ENCODE peak calls at places on chromosome 4, in seven cellular contexts. P, Z, H, E, W, N and R are unnamed samples. For H3K4me1, the result is how much of the 10 kb centered on the place peaks cover.

GRCh38 chr4:54440394-54441223 is 211.5 kb downstream of the PDGFRA start:
- DNase-seq in P (no peak), W (peak), N (no peak), Z (no peak), H (no peak), E (no peak), R (no peak)

GRCh38 chr4:141220271-141220654 is 432 bp upstream of the ZNF330 start:
- DNase-seq in Z (no peak), W (peak), E (no peak), H (no peak), N (no peak), P (no peak), R (no peak)

GRCh38 chr4:145452447-145453162 is 29.0 kb upstream of the SMAD1 start:
- DNase-seq in Z (no peak), P (no peak), H (no peak), E (peak), N (no peak), W (peak), R (no peak)

GRCh38 chr4:42702895-42703294 is 46.0 kb upstream of the ATP8A1 start:
- DNase-seq in N (no peak), P (no peak), E (no peak), Z (no peak), H (no peak), W (no peak), R (no peak)

GRCh38 chr4:6242271-6243029 is 27.2 kb upstream of the WFS1 start:
- DNase-seq in N (no peak), P (no peak), Z (peak), W (no peak), H (no peak), E (no peak), R (peak)

GRCh38 chr4:15836362-15836761 is 58.2 kb downstream of the CD38 start:
- DNase-seq in H (no peak), N (no peak), P (no peak), W (no peak), Z (no peak), E (no peak), R (no peak)

GRCh38 chr4:145887241-145887964 is 51.2 kb downstream of the ZNF827 start:
- DNase-seq in W (peak), Z (no peak), E (no peak), P (no peak), N (no peak), H (no peak), R (no peak)

GRCh38 chr4:15868065-15868464 is 70.5 kb downstream of the FGFBP1 start:
- DNase-seq in W (peak), P (no peak), E (peak), H (no peak), N (no peak), Z (no peak), R (no peak)

GRCh38 chr4:156476359-156476758 is 495.2 kb downstream of the PDGFC start:
- DNase-seq in H (no peak), Z (no peak), E (peak), N (no peak), P (no peak), W (peak), R (no peak)

GRCh38 chr4:41865981-41866798 is 69.0 kb upstream of the TMEM33 start:
- DNase-seq in E (no peak), Z (no peak), W (no peak), P (no peak), H (no peak), N (peak), R (no peak)

GRCh38 chr4:108328033-108328732 is 159.5 kb upstream of the LEF1 start:
- DNase-seq in H (no peak), N (no peak), E (no peak), W (no peak), P (no peak), Z (no peak), R (no peak)

GRCh38 chr4:59994118-59994517 is 1206.0 kb upstream of the ADGRL3 start:
- DNase-seq in H (no peak), W (no peak), Z (no peak), E (no peak), N (no peak), P (no peak), R (no peak)

GRCh38 chr4:95161781-95162469 is 386.8 kb downstream of the UNC5C start:
- DNase-seq in E (no peak), P (no peak), W (no peak), Z (no peak), H (no peak), N (no peak), R (no peak)

GRCh38 chr4:76779740-76780459 is 118.0 kb downstream of the SOWAHB start:
- DNase-seq in Z (no peak), H (no peak), N (no peak), E (no peak), W (peak), P (no peak), R (no peak)

GRCh38 chr4:38889143-38889542 is 21.5 kb downstream of the FAM114A1 start:
- DNase-seq in N (no peak), H (no peak), P (no peak), E (peak), W (peak), Z (no peak), R (no peak)

GRCh38 chr4:56643596-56643995 is 37.5 kb downstream of the HOPX start:
- DNase-seq in Z (no peak), N (no peak), H (no peak), P (no peak), E (no peak), W (no peak), R (no peak)

GRCh38 chr4:119136541-119136940 is 909 bp downstream of the MYOZ2 start:
- DNase-seq in Z (no peak), P (no peak), H (no peak), W (no peak), N (no peak), E (no peak), R (no peak)

GRCh38 chr4:78937837-78938236 is 1.4 kb downstream of the PAQR3 start:
- DNase-seq in W (peak), N (no peak), E (no peak), P (no peak), Z (no peak), H (no peak), R (no peak)

GRCh38 chr4:119536572-119537528 is 91.8 kb downstream of the PDE5A start:
- DNase-seq in W (peak), P (no peak), H (peak), Z (no peak), E (no peak), N (no peak), R (no peak)

GRCh38 chr4:163172666-163173065 is 6.0 kb upstream of the NAF1 start:
- DNase-seq in E (no peak), W (no peak), N (no peak), Z (no peak), H (no peak), P (no peak), R (no peak)

GRCh38 chr4:77036206-77036605 is 39.6 kb downstream of the CCNI start:
- DNase-seq in H (no peak), E (peak), Z (no peak), P (no peak), W (peak), N (no peak), R (no peak)

GRCh38 chr4:74755486-74755885 is 38.8 kb downstream of the BTC start:
- DNase-seq in P (no peak), E (no peak), H (no peak), Z (no peak), W (peak), N (peak), R (peak)

GRCh38 chr4:148778980-148779675 is 336.9 kb upstream of the NR3C2 start:
- DNase-seq in W (peak), H (no peak), P (no peak), N (no peak), Z (no peak), E (no peak), R (no peak)

GRCh38 chr4:73620115-73620792 is at the start of gene RASSF6:
- DNase-seq in Z (no peak), W (peak), P (peak), E (peak), N (peak), H (no peak), R (peak)

GRCh38 chr4:189988892-189989431 is 38.1 kb downstream of the FRG2 start:
- DNase-seq in W (no peak), E (no peak), N (no peak), Z (no peak), P (no peak), H (no peak), R (no peak)

GRCh38 chr4:177699365-177700213 is 257.4 kb upstream of the AGA start:
- DNase-seq in W (peak), Z (no peak), P (no peak), E (peak), H (no peak), N (no peak), R (no peak)

GRCh38 chr4:55517526-55518229 is 29.0 kb downstream of the CLOCK start:
- DNase-seq in N (no peak), E (no peak), W (no peak), Z (no peak), P (no peak), H (no peak), R (no peak)

GRCh38 chr4:171857302-171858005 is 44.2 kb downstream of the GALNTL6 start:
- DNase-seq in Z (no peak), E (no peak), H (no peak), N (no peak), W (peak), P (no peak), R (no peak)

GRCh38 chr4:145956288-145956890 is 17.8 kb upstream of the ZNF827 start:
- DNase-seq in W (peak), N (no peak), H (peak), E (no peak), Z (no peak), P (peak), R (no peak)

GRCh38 chr4:185846550-185847210 is 34.7 kb upstream of the SORBS2 start:
- DNase-seq in H (no peak), P (no peak), N (no peak), E (no peak), Z (no peak), W (no peak), R (no peak)

GRCh38 chr4:37138789-37139188 is 105.8 kb upstream of the NWD2 start:
- DNase-seq in H (no peak), P (no peak), W (no peak), N (no peak), Z (no peak), E (no peak), R (no peak)

GRCh38 chr4:100722133-100722532 is 204.3 kb upstream of the EMCN start:
- DNase-seq in E (no peak), W (no peak), P (no peak), Z (no peak), N (no peak), H (no peak), R (no peak)

GRCh38 chr4:25667931-25668557 is 12.4 kb downstream of the SLC34A2 start:
- DNase-seq in Z (no peak), N (no peak), E (no peak), W (peak), P (no peak), H (no peak), R (no peak)

GRCh38 chr4:81786063-81786763 is 314.5 kb upstream of the RASGEF1B start:
- DNase-seq in W (no peak), Z (no peak), E (no peak), H (no peak), P (no peak), N (no peak), R (no peak)

GRCh38 chr4:147479817-147480216 is 1.1 kb upstream of the EDNRA start:
- DNase-seq in W (peak), P (no peak), Z (no peak), H (no peak), E (no peak), N (no peak), R (no peak)

GRCh38 chr4:25862411-25863346 is at the start of gene SEL1L3:
- DNase-seq in P (no peak), Z (peak), E (no peak), N (peak), W (no peak), H (peak), R (peak)

GRCh38 chr4:98624642-98625041 is 33.8 kb downstream of the TSPAN5 start:
- DNase-seq in H (no peak), W (no peak), Z (no peak), P (no peak), N (no peak), E (no peak), R (no peak)

GRCh38 chr4:143357161-143357845 is 20.6 kb downstream of the GAB1 start:
- DNase-seq in E (peak), W (no peak), N (no peak), P (no peak), Z (no peak), H (no peak), R (no peak)

GRCh38 chr4:143358419-143358818 is 21.7 kb downstream of the GAB1 start:
- DNase-seq in E (no peak), W (no peak), P (no peak), Z (no peak), N (no peak), H (no peak), R (no peak)

GRCh38 chr4:143355540-143356217 is 19.0 kb downstream of the GAB1 start:
- DNase-seq in P (no peak), W (peak), Z (no peak), N (no peak), E (peak), H (no peak), R (no peak)

GRCh38 chr4:143354990-143355389 is 18.3 kb downstream of the GAB1 start:
- DNase-seq in E (no peak), W (no peak), Z (no peak), N (no peak), H (peak), P (no peak), R (no peak)

DNA sequence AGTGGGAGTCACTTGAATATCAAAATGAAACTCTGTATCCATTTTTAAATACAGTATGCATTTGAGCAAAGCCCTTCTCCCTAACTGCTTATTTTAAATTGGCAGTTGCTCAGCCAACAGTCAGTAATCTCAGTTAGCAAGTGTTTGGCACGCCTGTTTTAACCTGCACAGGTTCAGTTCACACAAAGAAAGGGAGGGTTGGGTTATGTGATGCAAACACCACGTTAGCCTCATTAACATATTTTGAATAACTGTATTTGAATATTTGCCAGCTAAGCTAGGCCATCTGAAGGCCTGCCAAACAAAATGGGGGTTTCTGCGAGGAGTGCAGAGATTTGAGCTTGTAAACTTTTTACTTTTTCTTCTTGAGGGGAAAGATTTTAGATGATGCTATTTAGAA is 19.8 kb downstream of the GAB1 start:
- DNase-seq in N (no peak), W (no peak), P (no peak), H (no peak), E (peak), Z (no peak), R (no peak)
- H3K4me1 ChIP-seq in N (half or more), W (under half), P (under half), H (half or more), E (half or more), Z (half or more), R (half or more)

GRCh38 chr4:80053140-80053910 is 19.7 kb downstream of the ANTXR2 start:
- DNase-seq in W (no peak), H (no peak), Z (no peak), N (no peak), E (no peak), P (no peak), R (no peak)

GRCh38 chr4:80049813-80050534 is 23.1 kb downstream of the ANTXR2 start:
- DNase-seq in Z (no peak), N (no peak), P (no peak), H (no peak), W (no peak), E (no peak), R (no peak)

GRCh38 chr4:80054375-80054774 is 18.7 kb downstream of the ANTXR2 start:
- DNase-seq in Z (no peak), P (no peak), H (no peak), E (no peak), N (no peak), W (no peak), R (no peak)

GRCh38 chr4:80045831-80046230 is 27.2 kb downstream of the ANTXR2 start:
- DNase-seq in P (no peak), Z (no peak), H (no peak), E (no peak), N (no peak), W (peak), R (no peak)

DNA sequence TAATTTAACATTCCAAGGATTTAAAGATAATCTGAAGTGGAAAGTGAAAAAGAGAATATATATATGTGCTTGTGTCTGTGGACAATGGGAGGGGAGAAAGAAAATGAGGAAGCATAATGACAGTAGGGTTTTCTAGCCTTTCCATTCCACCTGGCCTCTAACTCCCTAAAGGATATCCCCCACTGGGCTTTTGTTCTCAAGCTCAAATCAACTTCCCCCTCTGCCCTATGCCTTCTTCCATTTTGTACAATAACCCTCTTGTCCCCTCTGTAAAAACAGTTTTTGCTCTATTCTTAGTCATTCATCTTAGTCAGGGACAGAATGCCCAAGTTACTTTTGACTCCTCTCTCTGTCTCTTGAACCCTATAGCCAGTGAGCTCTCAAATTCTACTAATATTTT is 23.6 kb downstream of the ANTXR2 start:
- DNase-seq in H (no peak), E (no peak), Z (no peak), W (no peak), P (no peak), N (no peak), R (no peak)
- H3K4me1 ChIP-seq in H (under half), E (under half), Z (under half), W (under half), P (under half), N (under half), R (under half)

GRCh38 chr4:83219344-83219990 is 65.1 kb downstream of the COQ2 start:
- DNase-seq in H (peak), W (peak), E (peak), P (no peak), N (no peak), Z (no peak), R (peak)
- H3K4me1 ChIP-seq in H (under half), W (under half), E (under half), P (under half), N (under half), Z (under half), R (under half)

GRCh38 chr4:168608771-168609170 is 111.9 kb downstream of the PALLD start:
- DNase-seq in E (no peak), N (no peak), W (no peak), P (no peak), H (no peak), Z (no peak), R (no peak)

GRCh38 chr4:168604496-168605373 is 107.9 kb downstream of the PALLD start:
- DNase-seq in E (no peak), H (no peak), N (no peak), W (peak), Z (no peak), P (no peak), R (no peak)

GRCh38 chr4:168607215-168607614 is 110.4 kb downstream of the PALLD start:
- DNase-seq in Z (no peak), W (peak), H (no peak), P (no peak), N (no peak), E (no peak), R (no peak)

GRCh38 chr4:168601899-168602298 is 105.0 kb downstream of the PALLD start:
- DNase-seq in E (no peak), N (no peak), W (no peak), P (no peak), H (no peak), Z (no peak), R (no peak)

GRCh38 chr4:168605411-168605810 is 108.6 kb downstream of the PALLD start:
- DNase-seq in P (no peak), N (no peak), W (peak), Z (peak), E (no peak), H (no peak), R (no peak)
- H3K4me1 ChIP-seq in P (under half), N (under half), W (under half), Z (under half), E (under half), H (under half), R (under half)

DNA sequence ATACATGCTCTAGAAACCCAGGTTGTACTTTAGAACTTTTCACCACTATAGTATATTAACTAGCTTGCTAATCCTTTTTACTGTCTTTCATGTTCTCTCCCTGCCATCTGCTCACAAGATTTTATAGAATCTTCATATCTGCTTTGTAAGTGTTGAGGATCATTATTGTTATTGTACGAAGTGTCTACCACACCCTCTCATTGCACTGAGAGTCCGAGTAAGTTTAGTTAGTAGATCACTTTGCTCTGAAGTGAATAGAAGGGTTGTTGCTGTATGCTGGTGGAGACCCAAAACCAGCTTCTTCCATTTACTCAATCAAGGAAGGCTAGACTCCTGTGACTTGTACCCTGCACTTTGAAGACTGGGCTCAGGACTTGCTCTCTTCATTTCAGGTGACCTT is 17.1 kb downstream of the GAB1 start:
- DNase-seq in P (no peak), N (no peak), W (no peak), H (no peak), E (no peak), Z (no peak), R (no peak)
- H3K4me1 ChIP-seq in P (under half), N (half or more), W (under half), H (half or more), E (half or more), Z (half or more), R (half or more)

GRCh38 chr4:184385705-184386141 is 88.6 kb downstream of the IRF2 start:
- DNase-seq in P (no peak), Z (no peak), N (no peak), W (no peak), E (no peak), H (no peak), R (no peak)

GRCh38 chr4:184383497-184384055 is 90.8 kb downstream of the IRF2 start:
- DNase-seq in H (peak), W (peak), N (no peak), Z (no peak), E (peak), P (no peak), R (no peak)

GRCh38 chr4:184384810-184385557 is 89.4 kb downstream of the IRF2 start:
- DNase-seq in P (no peak), Z (no peak), E (no peak), W (no peak), H (no peak), N (no peak), R (no peak)

GRCh38 chr4:184382189-184382846 is 92.0 kb downstream of the IRF2 start:
- DNase-seq in E (no peak), W (no peak), Z (no peak), N (no peak), H (no peak), P (no peak), R (no peak)

DNA sequence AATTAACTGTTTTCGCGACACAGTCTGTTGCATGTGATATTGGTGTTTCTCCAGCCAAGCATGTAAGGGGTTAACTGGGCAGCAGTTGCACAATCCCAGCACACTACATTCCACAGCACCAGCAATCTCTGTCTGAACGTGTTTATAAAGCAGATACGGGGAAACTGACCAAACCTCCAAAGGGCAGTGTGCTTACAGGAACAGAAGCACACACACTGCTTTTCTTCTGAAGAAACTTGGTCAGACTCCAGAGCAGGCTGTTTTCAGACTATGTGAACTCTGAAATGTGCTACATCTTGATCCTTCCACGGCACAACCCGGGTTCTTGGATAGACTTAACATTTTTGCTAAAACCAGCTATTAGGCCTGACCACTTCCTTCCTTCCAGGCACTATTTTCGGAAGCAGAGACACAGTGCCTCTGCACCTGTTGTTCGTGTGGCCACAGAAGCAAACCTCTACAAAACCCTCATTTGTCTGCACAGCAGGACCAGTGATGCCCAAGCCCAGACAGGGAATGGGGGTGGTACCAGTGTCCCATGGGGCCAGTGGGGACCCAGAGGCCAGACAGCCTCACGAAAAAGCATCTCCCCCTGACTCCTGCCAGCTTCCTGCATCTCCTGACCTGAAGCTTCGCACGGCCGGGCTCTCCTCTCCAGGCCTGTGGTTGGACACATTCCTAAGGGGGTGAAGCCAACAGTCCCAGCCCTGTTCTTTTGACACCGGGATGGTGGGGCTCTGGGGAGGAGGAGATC is 90.1 kb downstream of the IRF2 start:
- DNase-seq in E (peak), H (peak), N (no peak), W (peak), Z (no peak), P (no peak), R (no peak)
- H3K4me1 ChIP-seq in E (under half), H (under half), N (half or more), W (under half), Z (half or more), P (under half), R (under half)